ENCODE peak calls at places on chromosomes 12 and 14, in ten cellular contexts. F is CD8-positive, alpha-beta memory T cell; W is CD4-positive, alpha-beta T cell; T is stimulated activated CD8-positive, alpha-beta memory T cell treated with anti-CD3 and anti-CD28 coated beads, Interleukin-15, amount 100 ng/mL, for 1 hour; A is COLO829; H is head of caudate nucleus; U is ELR; B is nephron progenitor cell; D is CD8-positive, alpha-beta T cell; E is iris pigment epithelial cell. V is an unnamed sample.

GRCh38 chr14:67704484-67705089 is 2.9 kb downstream of the RDH12 start:
- DNase-seq in D (no peak), B (no peak), E (peak), A (peak), H (peak), W (no peak), F (no peak), U (peak), T (no peak), V (peak)

GRCh38 chr12:49673446-49674317 is 33.5 kb downstream of the FMNL3 start:
- DNase-seq in A (peak), U (peak), H (peak), W (no peak), T (no peak), F (no peak), E (peak), B (peak), D (peak), V (peak)

GRCh38 chr14:103213331-103213730 is 90.1 kb downstream of the TNFAIP2 start:
- DNase-seq in H (no peak), B (no peak), E (no peak), F (no peak), T (no peak), U (no peak), W (no peak), D (no peak), A (no peak), V (peak)

GRCh38 chr14:100865682-100866591 is 37.6 kb downstream of the RTL1 start:
- DNase-seq in D (no peak), W (no peak), A (no peak), T (no peak), F (peak), U (no peak), E (no peak), B (no peak), H (no peak), V (no peak)

GRCh38 chr14:88960528-88960927 is 136.1 kb downstream of the TTC8 start:
- DNase-seq in A (no peak), B (no peak), U (no peak), W (no peak), H (no peak), F (no peak), D (no peak), T (no peak), E (no peak), V (no peak)

GRCh38 chr14:32724864-32725550 is 213.7 kb upstream of the NPAS3 start:
- DNase-seq in U (peak), W (no peak), B (no peak), T (no peak), A (peak), D (no peak), F (no peak), E (peak), H (no peak), V (peak)

GRCh38 chr12:49843871-49844437 is 1.0 kb upstream of the BCDIN3D start:
- DNase-seq in E (no peak), W (no peak), F (no peak), A (no peak), T (no peak), D (no peak), H (no peak), B (no peak), U (peak), V (no peak)

GRCh38 chr12:78719721-78720120 is 144.9 kb upstream of the SYT1 start:
- DNase-seq in H (no peak), D (no peak), B (no peak), E (peak), U (no peak), F (no peak), T (no peak), A (no peak), W (no peak), V (no peak)

GRCh38 chr12:104588048-104588942 is 131.5 kb downstream of the CHST11 start:
- DNase-seq in W (no peak), H (no peak), U (peak), A (no peak), D (no peak), T (no peak), F (no peak), E (peak), B (peak), V (peak)

GRCh38 chr14:32702571-32702970 is 236.1 kb upstream of the NPAS3 start:
- DNase-seq in A (peak), F (no peak), T (no peak), B (peak), D (no peak), W (no peak), H (peak), E (no peak), U (no peak), V (peak)

GRCh38 chr12:75692883-75693282 is 181.5 kb upstream of the KRR1 start:
- DNase-seq in B (no peak), W (no peak), F (no peak), H (no peak), A (no peak), T (no peak), U (no peak), E (peak), D (no peak), V (no peak)

GRCh38 chr12:118357327-118358007 is 15.2 kb downstream of the TAOK3 start:
- DNase-seq in T (no peak), B (no peak), F (peak), E (peak), W (peak), H (peak), U (peak), D (peak), A (peak), V (no peak)

GRCh38 chr14:77044776-77045569 is 16.5 kb upstream of the IRF2BPL start:
- DNase-seq in A (no peak), E (no peak), D (no peak), B (no peak), T (no peak), U (no peak), W (no peak), H (no peak), F (no peak), V (no peak)

GRCh38 chr14:71231521-71232393 is 324.5 kb downstream of the PCNX1 start:
- DNase-seq in E (no peak), H (no peak), D (no peak), U (peak), A (no peak), F (no peak), W (no peak), T (no peak), B (no peak), V (no peak)

GRCh38 chr12:80598004-80598606 is 109.3 kb upstream of the MYF6 start:
- DNase-seq in U (peak), B (peak), F (no peak), H (no peak), W (no peak), D (no peak), A (peak), E (peak), T (no peak), V (peak)

GRCh38 chr12:111455448-111456320 is 50.0 kb downstream of the SH2B3 start:
- DNase-seq in B (no peak), T (no peak), D (no peak), F (no peak), U (peak), H (no peak), E (peak), A (peak), W (no peak), V (peak)

GRCh38 chr12:119153477-119154434 is 25.0 kb upstream of the HSPB8 start:
- DNase-seq in T (no peak), A (no peak), F (no peak), W (no peak), D (no peak), E (peak), B (peak), U (peak), H (peak), V (peak)